ENCODE peak calls at places on chromosome 10, in six cellular contexts. L, B, I, X, Y and D are unnamed samples.

GRCh38 chr10:103238506-103239252 is 7.0 kb upstream of the RPEL1 start:
- DNase-seq in B (peak), Y (no peak), L (peak), X (peak), I (no peak), D (no peak)

GRCh38 chr10:86168256-86168655 is 198.3 kb downstream of the GRID1 start:
- DNase-seq in Y (no peak), B (no peak), X (no peak), L (no peak), I (no peak), D (no peak)

GRCh38 chr10:91785851-91786250 is 12.4 kb upstream of the TNKS2 start:
- DNase-seq in L (no peak), Y (no peak), B (no peak), X (no peak), I (no peak), D (no peak)

GRCh38 chr10:82319046-82319445 is 444.1 kb downstream of the NRG3 start:
- DNase-seq in I (no peak), Y (no peak), B (no peak), X (no peak), L (no peak), D (no peak)

GRCh38 chr10:23981520-23982309 is 227.2 kb upstream of the KIAA1217 start:
- DNase-seq in X (no peak), L (no peak), I (peak), Y (no peak), B (no peak), D (no peak)

GRCh38 chr10:101165736-101166135 is 34.6 kb downstream of the TLX1 start:
- DNase-seq in B (no peak), L (no peak), X (no peak), I (no peak), Y (no peak), D (no peak)

GRCh38 chr10:115951242-115951641 is 321.8 kb downstream of the GFRA1 start:
- DNase-seq in Y (no peak), I (no peak), B (no peak), X (no peak), L (no peak), D (no peak)

GRCh38 chr10:60186315-60187071 is 203.2 kb downstream of the ANK3 start:
- DNase-seq in I (no peak), Y (no peak), B (no peak), L (no peak), X (no peak), D (no peak)

GRCh38 chr10:75484717-75485116 is 53.3 kb downstream of the LRMDA start:
- DNase-seq in L (no peak), B (no peak), Y (no peak), X (no peak), I (no peak), D (no peak)

GRCh38 chr10:52226448-52226847 is 87.6 kb upstream of the DKK1 start:
- DNase-seq in X (no peak), Y (no peak), L (no peak), B (no peak), I (no peak), D (no peak)

GRCh38 chr10:120833222-120833928 is 17.8 kb upstream of the WDR11 start:
- DNase-seq in Y (no peak), X (no peak), L (no peak), I (no peak), B (no peak), D (no peak)

GRCh38 chr10:75029874-75030273 is 81.6 kb upstream of the SAMD8 start:
- DNase-seq in B (no peak), Y (no peak), X (no peak), I (no peak), L (no peak), D (no peak)

GRCh38 chr10:16884485-16884884 is 67.3 kb upstream of the RSU1 start:
- DNase-seq in L (no peak), X (no peak), B (no peak), Y (no peak), I (no peak), D (no peak)

GRCh38 chr10:119871881-119872609 is 598 bp downstream of the MCMBP start:
- DNase-seq in I (peak), Y (no peak), L (no peak), B (peak), X (peak), D (peak)

GRCh38 chr10:115706482-115707076 is 566.4 kb downstream of the GFRA1 start:
- DNase-seq in I (peak), L (peak), X (peak), Y (no peak), B (peak), D (no peak)

GRCh38 chr10:26556756-26557640 is 118.9 kb downstream of the APBB1IP start:
- DNase-seq in L (peak), B (peak), Y (no peak), X (peak), I (peak), D (peak)

GRCh38 chr10:14384915-14385314 is 54.2 kb upstream of the FRMD4A start:
- DNase-seq in I (no peak), Y (peak), B (no peak), X (no peak), L (no peak), D (no peak)

GRCh38 chr10:58414270-58415041 is 29.2 kb downstream of the TFAM start:
- DNase-seq in X (peak), Y (no peak), I (peak), B (no peak), L (peak), D (no peak)

GRCh38 chr10:71807557-71808510 is 34.5 kb upstream of the VSIR start:
- DNase-seq in B (no peak), Y (no peak), I (no peak), L (no peak), X (no peak), D (no peak)

GRCh38 chr10:133276435-133277201 is at the start of gene ADAM8:
- DNase-seq in X (peak), B (no peak), I (peak), Y (no peak), L (no peak), D (peak)

GRCh38 chr10:110629680-110630191 is 14.4 kb upstream of the RBM20 start:
- DNase-seq in Y (no peak), I (no peak), L (peak), B (no peak), X (peak), D (no peak)

GRCh38 chr10:44233561-44234470 is 151.1 kb downstream of the CXCL12 start:
- DNase-seq in I (no peak), B (no peak), X (peak), Y (no peak), L (no peak), D (peak)

GRCh38 chr10:86229811-86230409 is 136.7 kb downstream of the GRID1 start:
- DNase-seq in L (no peak), X (no peak), B (no peak), I (no peak), Y (no peak), D (no peak)

GRCh38 chr10:10796061-10796773 is 221.5 kb upstream of the CELF2 start:
- DNase-seq in I (no peak), L (no peak), B (no peak), Y (no peak), X (no peak), D (no peak)

GRCh38 chr10:8058274-8059111 is 4.0 kb downstream of the GATA3 start:
- DNase-seq in B (no peak), X (peak), I (no peak), L (no peak), Y (no peak), D (no peak)

GRCh38 chr10:71396084-71396713 is 521 bp upstream of the CDH23 start:
- DNase-seq in X (no peak), I (peak), L (no peak), Y (no peak), B (no peak), D (peak)

GRCh38 chr10:44386546-44387052 is 1.7 kb upstream of the CXCL12 start:
- DNase-seq in Y (no peak), L (peak), I (peak), B (no peak), X (peak), D (peak)

GRCh38 chr10:114593816-114594468 is 64.1 kb downstream of the ABLIM1 start:
- DNase-seq in B (no peak), I (no peak), X (no peak), Y (no peak), L (no peak), D (no peak)

GRCh38 chr10:88288621-88289059 is 294.5 kb downstream of the RNLS start:
- DNase-seq in Y (peak), X (no peak), I (peak), B (no peak), L (no peak), D (no peak)

GRCh38 chr10:3486346-3487065 is 298.5 kb downstream of the KLF6 start:
- DNase-seq in L (peak), X (peak), I (peak), B (peak), Y (no peak), D (no peak)
- TF ChIP-seq JUND in L (no peak), X (no peak), I (no peak), B (peak), Y (no peak), D (no peak)

GRCh38 chr10:117716896-117717295 is 174.3 kb downstream of the EMX2 start:
- DNase-seq in Y (no peak), I (no peak), X (no peak), L (no peak), B (no peak), D (no peak)
- TF ChIP-seq JUND in Y (no peak), I (no peak), X (no peak), L (no peak), B (no peak), D (no peak)

GRCh38 chr10:1173091-1173490 is 116.9 kb downstream of the WDR37 start:
- DNase-seq in B (no peak), L (no peak), I (no peak), Y (no peak), X (no peak), D (no peak)
- TF ChIP-seq JUND in B (no peak), L (no peak), I (no peak), Y (no peak), X (no peak), D (no peak)

DNA sequence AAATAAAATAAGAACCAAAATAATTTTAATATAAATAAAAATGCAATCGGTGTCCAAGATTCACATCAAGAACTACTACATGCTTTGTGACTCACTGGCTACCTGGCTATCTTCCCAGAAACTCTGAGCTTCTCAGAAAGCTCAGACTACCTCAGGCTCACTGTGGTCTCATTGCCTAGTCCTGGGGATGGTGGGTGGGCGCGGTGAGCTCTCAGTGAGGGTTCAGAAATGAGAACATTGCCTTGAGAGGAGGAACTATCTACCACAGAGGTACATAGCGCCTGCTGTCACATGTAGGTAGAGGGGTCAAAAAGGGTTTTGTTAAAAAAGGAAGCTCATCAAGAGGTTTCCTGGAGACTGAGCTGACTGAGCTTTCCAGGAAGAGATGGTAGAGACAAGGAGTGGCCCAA is 108.0 kb downstream of the WDFY4 start:
- DNase-seq in B (no peak), Y (no peak), L (no peak), X (no peak), I (no peak), D (no peak)
- TF ChIP-seq JUND in B (no peak), Y (no peak), L (no peak), X (no peak), I (no peak), D (no peak)

GRCh38 chr10:69645751-69646687 is 16.0 kb downstream of the FAM241B start:
- DNase-seq in Y (no peak), L (no peak), I (peak), B (no peak), X (no peak), D (no peak)
- TF ChIP-seq JUND in Y (no peak), L (no peak), I (no peak), B (no peak), X (no peak), D (no peak)

DNA sequence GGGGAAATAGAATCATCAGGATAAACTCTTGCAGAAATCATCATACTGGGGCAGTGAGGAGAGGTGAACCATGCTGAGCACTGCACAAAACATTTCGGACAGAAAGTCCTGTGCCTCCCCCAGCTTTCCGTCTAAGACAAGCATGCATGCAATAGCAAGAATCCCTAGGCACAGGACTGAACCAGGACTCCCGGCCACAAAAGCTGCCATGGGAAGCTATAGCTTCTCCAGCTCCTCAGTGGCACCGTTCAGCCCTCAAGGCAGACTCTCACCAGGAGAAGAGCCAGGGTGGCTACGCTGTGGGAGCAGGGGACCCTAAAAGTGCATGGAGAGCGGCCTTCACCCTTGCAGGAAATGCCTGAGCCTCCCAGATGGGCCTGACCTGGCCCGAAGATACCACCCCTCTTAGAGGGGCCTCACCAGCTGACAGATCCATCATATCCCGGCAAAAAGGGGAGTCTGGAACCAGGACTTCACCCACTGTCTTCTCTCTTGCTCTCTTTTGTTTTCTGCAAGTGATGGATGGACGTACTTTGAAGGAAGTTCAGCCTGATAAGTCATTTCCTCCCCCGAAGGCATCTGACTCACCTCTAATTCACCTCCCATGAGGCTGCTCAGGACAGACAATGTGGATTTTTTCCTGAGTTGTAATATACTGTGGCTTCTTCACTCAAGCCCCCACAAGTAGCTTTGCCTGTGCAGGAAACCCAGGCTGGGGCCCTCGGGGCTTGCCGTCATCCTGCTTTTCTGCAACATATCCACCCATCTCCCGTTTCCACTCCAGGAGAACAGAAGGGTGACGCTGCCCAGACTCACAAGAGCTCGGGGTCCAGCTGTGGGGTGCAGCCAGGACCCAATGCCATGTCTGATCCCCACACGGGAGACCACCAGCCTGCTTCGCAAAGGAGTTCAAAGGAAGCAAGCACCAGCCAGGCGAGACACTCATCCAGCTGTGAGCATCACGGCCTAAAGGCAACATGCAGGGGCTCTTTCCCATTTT is 70.5 kb downstream of the ASB13 start:
- DNase-seq in B (peak), L (no peak), Y (no peak), X (no peak), I (no peak), D (no peak)
- TF ChIP-seq JUND in B (peak), L (no peak), Y (no peak), X (no peak), I (peak), D (peak)

GRCh38 chr10:117788911-117789310 is 246.4 kb downstream of the EMX2 start:
- DNase-seq in X (no peak), I (no peak), L (no peak), B (no peak), Y (no peak), D (no peak)
- TF ChIP-seq JUND in X (no peak), I (no peak), L (no peak), B (no peak), Y (no peak), D (no peak)

DNA sequence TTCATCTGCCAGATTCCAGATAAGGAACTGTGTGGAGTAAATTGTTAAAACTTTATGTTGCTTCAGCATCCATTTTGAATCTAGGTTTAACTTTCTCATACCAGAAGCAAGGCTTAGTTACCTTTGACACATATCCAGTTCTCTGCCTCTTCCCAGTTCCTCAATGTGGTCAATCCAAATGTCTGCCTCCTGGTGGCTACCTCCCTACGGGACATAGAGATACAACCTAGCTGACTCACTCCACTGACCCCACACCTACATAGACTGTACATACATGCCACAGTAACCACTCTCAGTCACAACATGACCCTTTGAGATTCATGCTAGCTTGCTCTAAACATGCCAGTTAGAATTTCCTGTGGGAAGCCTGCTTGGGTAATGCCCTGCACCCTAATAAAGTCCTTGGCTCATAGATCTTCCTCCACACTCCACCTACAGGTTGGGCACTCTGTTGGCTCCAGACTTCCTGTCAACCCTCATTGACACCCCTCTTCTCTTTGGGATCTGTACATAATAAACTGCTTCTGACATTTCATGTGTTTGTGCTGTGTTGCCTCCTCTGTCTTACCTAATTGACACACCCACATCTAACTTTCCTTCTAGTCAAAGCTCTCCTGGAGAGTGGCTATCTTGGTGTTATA is 278.1 kb downstream of the HTR7 start:
- DNase-seq in L (peak), X (peak), B (peak), Y (no peak), I (no peak), D (no peak)
- TF ChIP-seq JUND in L (no peak), X (no peak), B (no peak), Y (no peak), I (no peak), D (no peak)

GRCh38 chr10:122524811-122525210 is 35.7 kb upstream of the DMBT1 start:
- DNase-seq in I (no peak), L (no peak), B (no peak), Y (no peak), X (no peak), D (no peak)
- TF ChIP-seq JUND in I (no peak), L (no peak), B (no peak), Y (no peak), X (no peak), D (no peak)